ENCODE peak calls at places on chromosomes 2 and 18, in six cellular contexts. One of them, this sample, is unnamed.

GRCh38 chr18:48547456-48548403 is 8.9 kb downstream of the CTIF start:
- DNase-seq in lung: no peak
- DNase-seq in fibroblast of lung: peak
- DNase-seq in choroid plexus epithelial cell: peak
- DNase-seq in hippocampal formation: peak
- DNase-seq in right lobe of liver: no peak
- DNase-seq in this sample: no peak

GRCh38 chr2:144078091-144078490 is 441.8 kb downstream of the ZEB2 start:
- DNase-seq in lung: no peak
- DNase-seq in fibroblast of lung: peak
- DNase-seq in choroid plexus epithelial cell: peak
- DNase-seq in hippocampal formation: peak
- DNase-seq in right lobe of liver: no peak
- DNase-seq in this sample: no peak

GRCh38 chr2:231648579-231649174 is 56.0 kb downstream of the TEX44 start:
- DNase-seq in lung: peak
- DNase-seq in fibroblast of lung: peak
- DNase-seq in choroid plexus epithelial cell: peak
- DNase-seq in hippocampal formation: no peak
- DNase-seq in right lobe of liver: peak
- DNase-seq in this sample: peak

GRCh38 chr2:109612991-109613921 is 510 bp downstream of the SEPTIN10 start:
- DNase-seq in lung: peak
- DNase-seq in fibroblast of lung: peak
- DNase-seq in choroid plexus epithelial cell: peak
- DNase-seq in hippocampal formation: no peak
- DNase-seq in right lobe of liver: no peak
- DNase-seq in this sample: peak

GRCh38 chr18:78868330-78869316 is 111.0 kb upstream of the SALL3 start:
- DNase-seq in lung: no peak
- DNase-seq in fibroblast of lung: no peak
- DNase-seq in choroid plexus epithelial cell: no peak
- DNase-seq in hippocampal formation: no peak
- DNase-seq in right lobe of liver: no peak
- DNase-seq in this sample: no peak

GRCh38 chr2:132417430-132418035 is 928 bp downstream of the GPR39 start:
- DNase-seq in lung: no peak
- DNase-seq in fibroblast of lung: no peak
- DNase-seq in choroid plexus epithelial cell: no peak
- DNase-seq in hippocampal formation: no peak
- DNase-seq in right lobe of liver: no peak
- DNase-seq in this sample: no peak

GRCh38 chr2:54741250-54741649 is 17.8 kb downstream of the EML6 start:
- DNase-seq in lung: no peak
- DNase-seq in fibroblast of lung: peak
- DNase-seq in choroid plexus epithelial cell: no peak
- DNase-seq in hippocampal formation: no peak
- DNase-seq in right lobe of liver: no peak
- DNase-seq in this sample: no peak

GRCh38 chr18:58335223-58335622 is 291.2 kb downstream of the NEDD4L start:
- DNase-seq in lung: no peak
- DNase-seq in fibroblast of lung: no peak
- DNase-seq in choroid plexus epithelial cell: no peak
- DNase-seq in hippocampal formation: no peak
- DNase-seq in right lobe of liver: no peak
- DNase-seq in this sample: no peak

GRCh38 chr2:189997016-189997415 is 65.5 kb downstream of the MSTN start:
- DNase-seq in lung: no peak
- DNase-seq in fibroblast of lung: no peak
- DNase-seq in choroid plexus epithelial cell: peak
- DNase-seq in hippocampal formation: no peak
- DNase-seq in right lobe of liver: no peak
- DNase-seq in this sample: no peak

GRCh38 chr2:100237046-100237615 is 85.2 kb downstream of the LONRF2 start:
- DNase-seq in lung: no peak
- DNase-seq in fibroblast of lung: no peak
- DNase-seq in choroid plexus epithelial cell: peak
- DNase-seq in hippocampal formation: no peak
- DNase-seq in right lobe of liver: no peak
- DNase-seq in this sample: peak

This sample was measured in stomach.